ENCODE peak calls at places on chromosomes 13 and 19, in seven cellular contexts. One of them, this sample, is unnamed.

GRCh38 chr13:81487151-81487550 is 1146.2 kb upstream of the SPRY2 start:
- DNase-seq in H1: peak; percentile 51
- DNase-seq in HCT116: peak; percentile 35
- DNase-seq in SK-N-SH: peak; percentile 1
- DNase-seq in HepG2: peak; percentile 24
- DNase-seq in K562: no peak
- DNase-seq in GM12878: no peak
- DNase-seq in this sample: no peak

GRCh38 chr13:86830046-86830445 is 841.1 kb upstream of the SLITRK5 start:
- DNase-seq in H1: no peak
- DNase-seq in HCT116: no peak
- DNase-seq in SK-N-SH: no peak
- DNase-seq in HepG2: no peak
- DNase-seq in K562: no peak
- DNase-seq in GM12878: no peak
- DNase-seq in this sample: no peak

GRCh38 chr13:44619651-44620050 is 43.5 kb upstream of the TSC22D1 start:
- DNase-seq in H1: no peak
- DNase-seq in HCT116: no peak
- DNase-seq in SK-N-SH: no peak
- DNase-seq in HepG2: no peak
- DNase-seq in K562: no peak
- DNase-seq in GM12878: no peak
- DNase-seq in this sample: no peak

GRCh38 chr13:69155136-69155535 is 952.5 kb upstream of the ATXN8OS start:
- DNase-seq in H1: no peak
- DNase-seq in HCT116: no peak
- DNase-seq in SK-N-SH: no peak
- DNase-seq in HepG2: no peak
- DNase-seq in K562: no peak
- DNase-seq in GM12878: no peak
- DNase-seq in this sample: no peak

GRCh38 chr13:68984688-68985319 is 1122.8 kb upstream of the ATXN8OS start:
- DNase-seq in H1: no peak
- DNase-seq in HCT116: no peak
- DNase-seq in SK-N-SH: no peak
- DNase-seq in HepG2: no peak
- DNase-seq in K562: peak; percentile 53
- DNase-seq in GM12878: no peak
- DNase-seq in this sample: no peak

GRCh38 chr19:38735257-38735686 is 9.0 kb downstream of the CAPN12 start:
- DNase-seq in H1: peak; percentile 82
- DNase-seq in HCT116: no peak
- DNase-seq in SK-N-SH: peak; percentile 81
- DNase-seq in HepG2: no peak
- DNase-seq in K562: peak; percentile 71
- DNase-seq in GM12878: no peak
- DNase-seq in this sample: no peak

GRCh38 chr19:49689133-49690072 is at the start of gene ADM5:
- DNase-seq in H1: peak; percentile 87
- DNase-seq in HCT116: no peak
- DNase-seq in SK-N-SH: peak; percentile 82
- DNase-seq in HepG2: no peak
- DNase-seq in K562: no peak
- DNase-seq in GM12878: no peak
- DNase-seq in this sample: no peak

GRCh38 chr13:48456546-48456945 is 43.6 kb upstream of the LPAR6 start:
- DNase-seq in H1: no peak
- DNase-seq in HCT116: no peak
- DNase-seq in SK-N-SH: no peak
- DNase-seq in HepG2: no peak
- DNase-seq in K562: no peak
- DNase-seq in GM12878: no peak
- DNase-seq in this sample: no peak

GRCh38 chr13:110466261-110466660 is 95.3 kb downstream of the RAB20 start:
- DNase-seq in H1: no peak
- DNase-seq in HCT116: no peak
- DNase-seq in SK-N-SH: no peak
- DNase-seq in HepG2: no peak
- DNase-seq in K562: no peak
- DNase-seq in GM12878: no peak
- DNase-seq in this sample: no peak

GRCh38 chr13:42355118-42355840 is 83.3 kb downstream of the AKAP11 start:
- DNase-seq in H1: no peak
- DNase-seq in HCT116: no peak
- DNase-seq in SK-N-SH: no peak
- DNase-seq in HepG2: no peak
- DNase-seq in K562: no peak
- DNase-seq in GM12878: no peak
- DNase-seq in this sample: no peak

GRCh38 chr19:40831502-40832430 is 18.5 kb downstream of the CYP2A6 start:
- DNase-seq in H1: no peak
- DNase-seq in HCT116: no peak
- DNase-seq in SK-N-SH: no peak
- DNase-seq in HepG2: peak; percentile 96
- DNase-seq in K562: no peak
- DNase-seq in GM12878: no peak
- DNase-seq in this sample: peak; percentile 17

GRCh38 chr19:21197589-21198295 is 55.9 kb downstream of the ZNF431 start:
- DNase-seq in H1: no peak
- DNase-seq in HCT116: no peak
- DNase-seq in SK-N-SH: no peak
- DNase-seq in HepG2: no peak
- DNase-seq in K562: no peak
- DNase-seq in GM12878: no peak
- DNase-seq in this sample: no peak

GRCh38 chr19:14363203-14364097 is 17.8 kb upstream of the ADGRE5 start:
- DNase-seq in H1: peak; percentile 88
- DNase-seq in HCT116: peak; percentile 77
- DNase-seq in SK-N-SH: peak; percentile 58
- DNase-seq in HepG2: peak; percentile 25
- DNase-seq in K562: peak; percentile 80
- DNase-seq in GM12878: no peak
- DNase-seq in this sample: no peak

GRCh38 chr13:30006246-30006645 is 155.8 kb upstream of the UBL3 start:
- DNase-seq in H1: no peak
- DNase-seq in HCT116: no peak
- DNase-seq in SK-N-SH: no peak
- DNase-seq in HepG2: no peak
- DNase-seq in K562: no peak
- DNase-seq in GM12878: no peak
- DNase-seq in this sample: no peak

GRCh38 chr19:16330368-16330801 is 5.8 kb downstream of the KLF2 start:
- DNase-seq in H1: no peak
- DNase-seq in HCT116: peak; percentile 88
- DNase-seq in SK-N-SH: no peak
- DNase-seq in HepG2: peak; percentile 27
- DNase-seq in K562: peak; percentile 77
- DNase-seq in GM12878: no peak
- DNase-seq in this sample: peak; percentile 52

GRCh38 chr19:41299755-41300089 is 10.2 kb upstream of the CCDC97 start:
- DNase-seq in H1: no peak
- DNase-seq in HCT116: no peak
- DNase-seq in SK-N-SH: no peak
- DNase-seq in HepG2: no peak
- DNase-seq in K562: no peak
- DNase-seq in GM12878: no peak
- DNase-seq in this sample: no peak

GRCh38 chr19:52778811-52779210 is 7.8 kb downstream of the ZNF600 start:
- DNase-seq in H1: no peak
- DNase-seq in HCT116: no peak
- DNase-seq in SK-N-SH: no peak
- DNase-seq in HepG2: no peak
- DNase-seq in K562: no peak
- DNase-seq in GM12878: peak; percentile 5
- DNase-seq in this sample: no peak

DNA sequence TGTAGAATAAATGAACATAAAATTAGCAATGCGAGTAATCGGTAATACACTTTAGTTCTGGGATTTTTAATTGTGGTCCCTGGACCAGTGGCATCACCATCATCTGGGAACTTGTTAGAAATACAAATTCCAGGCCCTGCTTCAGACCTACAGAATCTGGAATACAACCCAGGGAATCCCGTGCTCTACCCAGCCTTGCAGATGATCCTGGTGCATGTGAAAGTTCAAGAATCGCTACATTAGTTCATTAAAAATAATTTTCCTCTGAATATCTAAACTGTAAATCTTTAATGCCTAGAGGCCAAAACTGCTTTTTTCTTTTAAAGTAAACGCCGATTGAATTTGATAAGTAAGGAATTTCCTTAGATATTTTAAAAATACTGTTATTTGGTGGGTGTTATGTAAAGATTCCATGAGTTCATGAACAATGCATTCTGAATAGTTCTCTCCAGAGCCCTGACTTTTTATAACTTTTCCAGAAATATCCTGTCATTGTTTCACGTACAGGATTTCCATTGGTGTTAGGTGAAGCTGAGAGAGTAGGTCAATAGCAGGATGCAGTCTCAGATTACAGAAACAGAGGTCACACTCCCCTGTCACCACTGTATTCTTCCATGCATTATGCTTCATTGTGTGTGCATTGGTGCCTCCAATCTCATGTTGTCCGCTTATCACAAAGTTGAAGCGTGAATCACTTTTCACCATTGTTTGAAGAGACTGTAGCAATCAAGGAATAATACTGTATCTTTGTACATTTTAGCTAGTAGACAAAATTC is 596.5 kb upstream of the KLF12 start:
- DNase-seq in H1: no peak
- DNase-seq in HCT116: no peak
- DNase-seq in SK-N-SH: no peak
- DNase-seq in HepG2: no peak
- DNase-seq in K562: no peak
- DNase-seq in GM12878: no peak
- DNase-seq in this sample: no peak
- TF ChIP-seq JUND in H1: no peak
- TF ChIP-seq JUND in HCT116: no peak
- TF ChIP-seq JUND in SK-N-SH: no peak
- TF ChIP-seq JUND in HepG2: no peak
- TF ChIP-seq JUND in K562: no peak
- TF ChIP-seq JUND in GM12878: no peak
- TF ChIP-seq JUND in this sample: no peak

GRCh38 chr13:77299587-77299986 is 27.3 kb downstream of the MYCBP2 start:
- DNase-seq in H1: no peak
- DNase-seq in HCT116: no peak
- DNase-seq in SK-N-SH: no peak
- DNase-seq in HepG2: no peak
- DNase-seq in K562: no peak
- DNase-seq in GM12878: no peak
- DNase-seq in this sample: no peak

GRCh38 chr13:77298403-77298802 is 28.5 kb downstream of the MYCBP2 start:
- DNase-seq in H1: no peak
- DNase-seq in HCT116: no peak
- DNase-seq in SK-N-SH: no peak
- DNase-seq in HepG2: no peak
- DNase-seq in K562: no peak
- DNase-seq in GM12878: no peak
- DNase-seq in this sample: no peak

GRCh38 chr13:77306458-77306857 is 20.4 kb downstream of the MYCBP2 start:
- DNase-seq in H1: no peak
- DNase-seq in HCT116: no peak
- DNase-seq in SK-N-SH: no peak
- DNase-seq in HepG2: no peak
- DNase-seq in K562: no peak
- DNase-seq in GM12878: no peak
- DNase-seq in this sample: no peak

GRCh38 chr13:77305276-77305675 is 21.6 kb downstream of the MYCBP2 start:
- DNase-seq in H1: no peak
- DNase-seq in HCT116: no peak
- DNase-seq in SK-N-SH: no peak
- DNase-seq in HepG2: no peak
- DNase-seq in K562: no peak
- DNase-seq in GM12878: no peak
- DNase-seq in this sample: no peak

GRCh38 chr13:77300176-77301141 is 26.4 kb downstream of the MYCBP2 start:
- DNase-seq in H1: no peak
- DNase-seq in HCT116: no peak
- DNase-seq in SK-N-SH: no peak
- DNase-seq in HepG2: no peak
- DNase-seq in K562: no peak
- DNase-seq in GM12878: no peak
- DNase-seq in this sample: no peak
- TF ChIP-seq JUND in H1: no peak
- TF ChIP-seq JUND in HCT116: no peak
- TF ChIP-seq JUND in SK-N-SH: no peak
- TF ChIP-seq JUND in HepG2: no peak
- TF ChIP-seq JUND in K562: no peak
- TF ChIP-seq JUND in GM12878: no peak
- TF ChIP-seq JUND in this sample: no peak

DNA sequence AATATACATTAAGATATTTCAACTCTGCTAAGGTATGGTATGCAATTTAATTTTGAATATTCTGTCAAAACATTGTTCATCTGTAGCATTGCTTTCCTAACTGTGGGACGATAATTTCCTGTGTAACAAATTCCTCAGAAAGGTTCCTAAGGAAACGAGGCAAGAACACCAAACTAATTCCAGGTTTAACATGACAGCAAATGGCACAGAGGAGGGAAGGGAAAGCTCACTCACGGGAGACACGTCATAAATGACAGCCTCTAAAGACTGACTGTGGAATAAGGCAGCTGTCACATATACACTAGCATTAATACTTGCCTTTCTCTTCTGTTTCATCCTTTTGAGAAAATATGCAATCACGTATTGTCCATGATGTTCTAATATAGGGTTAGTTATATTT is 380.6 kb downstream of the LIG4 start:
- DNase-seq in H1: no peak
- DNase-seq in HCT116: no peak
- DNase-seq in SK-N-SH: no peak
- DNase-seq in HepG2: no peak
- DNase-seq in K562: no peak
- DNase-seq in GM12878: no peak
- DNase-seq in this sample: peak; percentile 26
- TF ChIP-seq JUND in H1: no peak
- TF ChIP-seq JUND in HCT116: no peak
- TF ChIP-seq JUND in SK-N-SH: no peak
- TF ChIP-seq JUND in HepG2: no peak
- TF ChIP-seq JUND in K562: no peak
- TF ChIP-seq JUND in GM12878: no peak
- TF ChIP-seq JUND in this sample: no peak

GRCh38 chr19:46350758-46351159 is 3.9 kb downstream of the PPP5C start:
- DNase-seq in H1: no peak
- DNase-seq in HCT116: no peak
- DNase-seq in SK-N-SH: no peak
- DNase-seq in HepG2: no peak
- DNase-seq in K562: no peak
- DNase-seq in GM12878: peak; percentile 51
- DNase-seq in this sample: no peak

GRCh38 chr19:46349311-46349993 is 2.6 kb downstream of the PPP5C start:
- DNase-seq in H1: no peak
- DNase-seq in HCT116: no peak
- DNase-seq in SK-N-SH: no peak
- DNase-seq in HepG2: no peak
- DNase-seq in K562: no peak
- DNase-seq in GM12878: no peak
- DNase-seq in this sample: no peak

GRCh38 chr19:46351241-46352041 is 4.6 kb downstream of the PPP5C start:
- DNase-seq in H1: no peak
- DNase-seq in HCT116: no peak
- DNase-seq in SK-N-SH: no peak
- DNase-seq in HepG2: no peak
- DNase-seq in K562: no peak
- DNase-seq in GM12878: no peak
- DNase-seq in this sample: no peak

GRCh38 chr19:46347985-46348384 is 1.1 kb downstream of the PPP5C start:
- DNase-seq in H1: no peak
- DNase-seq in HCT116: no peak
- DNase-seq in SK-N-SH: no peak
- DNase-seq in HepG2: no peak
- DNase-seq in K562: no peak
- DNase-seq in GM12878: no peak
- DNase-seq in this sample: no peak

GRCh38 chr19:46350029-46350757 is 3.3 kb downstream of the PPP5C start:
- DNase-seq in H1: no peak
- DNase-seq in HCT116: no peak
- DNase-seq in SK-N-SH: no peak
- DNase-seq in HepG2: no peak
- DNase-seq in K562: peak; percentile 28
- DNase-seq in GM12878: no peak
- DNase-seq in this sample: no peak
- TF ChIP-seq JUND in H1: no peak
- TF ChIP-seq JUND in HCT116: no peak
- TF ChIP-seq JUND in SK-N-SH: no peak
- TF ChIP-seq JUND in HepG2: no peak
- TF ChIP-seq JUND in K562: no peak
- TF ChIP-seq JUND in GM12878: no peak
- TF ChIP-seq JUND in this sample: no peak